ENCODE peak calls at places on chromosomes 2 and 18, in nine cellular contexts. One of them, this sample, is unnamed.
A peak's percentile ranks its signal among the peaks of the same experiment; 100 is the strongest.

GRCh38 chr2:189940913-189941312 is 121.6 kb downstream of the MSTN start:
- DNase-seq in WTC11: no peak
- DNase-seq in GM12892: no peak
- DNase-seq in T-helper 2 cell: no peak
- DNase-seq in mesenchymal stem cell: no peak
- DNase-seq in NAMALWA: no peak
- DNase-seq in stomach: no peak
- DNase-seq in T-helper 9 cell: no peak
- DNase-seq in NCI-H146: no peak
- DNase-seq in this sample: no peak

GRCh38 chr2:159290289-159290907 is 3.9 kb upstream of the WDSUB1 start:
- DNase-seq in WTC11: no peak
- DNase-seq in GM12892: no peak
- DNase-seq in T-helper 2 cell: no peak
- DNase-seq in mesenchymal stem cell: peak; percentile 81
- DNase-seq in NAMALWA: peak; percentile 95
- DNase-seq in stomach: no peak
- DNase-seq in T-helper 9 cell: no peak
- DNase-seq in NCI-H146: peak; percentile 1
- DNase-seq in this sample: no peak

GRCh38 chr2:37802106-37802791 is 122.8 kb upstream of the RMDN2 start:
- DNase-seq in WTC11: no peak
- DNase-seq in GM12892: no peak
- DNase-seq in T-helper 2 cell: no peak
- DNase-seq in mesenchymal stem cell: no peak
- DNase-seq in NAMALWA: no peak
- DNase-seq in stomach: no peak
- DNase-seq in T-helper 9 cell: no peak
- DNase-seq in NCI-H146: no peak
- DNase-seq in this sample: no peak

GRCh38 chr2:162002623-162003200 is 71.3 kb downstream of the DPP4 start:
- DNase-seq in WTC11: no peak
- DNase-seq in GM12892: no peak
- DNase-seq in T-helper 2 cell: no peak
- DNase-seq in mesenchymal stem cell: no peak
- DNase-seq in NAMALWA: no peak
- DNase-seq in stomach: no peak
- DNase-seq in T-helper 9 cell: no peak
- DNase-seq in NCI-H146: no peak
- DNase-seq in this sample: no peak

GRCh38 chr2:36192978-36193377 is 162.6 kb upstream of the CRIM1 start:
- DNase-seq in WTC11: no peak
- DNase-seq in GM12892: no peak
- DNase-seq in T-helper 2 cell: no peak
- DNase-seq in mesenchymal stem cell: no peak
- DNase-seq in NAMALWA: no peak
- DNase-seq in stomach: no peak
- DNase-seq in T-helper 9 cell: no peak
- DNase-seq in NCI-H146: no peak
- DNase-seq in this sample: no peak

GRCh38 chr2:170155022-170155722 is 22.8 kb upstream of the MYO3B start:
- DNase-seq in WTC11: no peak
- DNase-seq in GM12892: no peak
- DNase-seq in T-helper 2 cell: no peak
- DNase-seq in mesenchymal stem cell: peak; percentile 61
- DNase-seq in NAMALWA: no peak
- DNase-seq in stomach: no peak
- DNase-seq in T-helper 9 cell: no peak
- DNase-seq in NCI-H146: no peak
- DNase-seq in this sample: no peak

GRCh38 chr18:42520074-42520473 is 565.0 kb downstream of the PIK3C3 start:
- DNase-seq in WTC11: no peak
- DNase-seq in GM12892: no peak
- DNase-seq in T-helper 2 cell: no peak
- DNase-seq in mesenchymal stem cell: no peak
- DNase-seq in NAMALWA: no peak
- DNase-seq in stomach: no peak
- DNase-seq in T-helper 9 cell: no peak
- DNase-seq in NCI-H146: no peak
- DNase-seq in this sample: no peak

GRCh38 chr2:120109186-120110061 is 96.5 kb downstream of the EPB41L5 start:
- DNase-seq in WTC11: no peak
- DNase-seq in GM12892: peak; percentile 2
- DNase-seq in T-helper 2 cell: no peak
- DNase-seq in mesenchymal stem cell: peak; percentile 53
- DNase-seq in NAMALWA: peak; percentile 65
- DNase-seq in stomach: no peak
- DNase-seq in T-helper 9 cell: no peak
- DNase-seq in NCI-H146: peak; percentile 40
- DNase-seq in this sample: no peak

GRCh38 chr2:123073371-123073770 is 951.7 kb upstream of the CNTNAP5 start:
- DNase-seq in WTC11: no peak
- DNase-seq in GM12892: no peak
- DNase-seq in T-helper 2 cell: no peak
- DNase-seq in mesenchymal stem cell: peak; percentile 13
- DNase-seq in NAMALWA: no peak
- DNase-seq in stomach: no peak
- DNase-seq in T-helper 9 cell: no peak
- DNase-seq in NCI-H146: no peak
- DNase-seq in this sample: no peak

GRCh38 chr2:235856820-235857185 is 311.4 kb downstream of the GBX2 start:
- DNase-seq in WTC11: no peak
- DNase-seq in GM12892: no peak
- DNase-seq in T-helper 2 cell: no peak
- DNase-seq in mesenchymal stem cell: no peak
- DNase-seq in NAMALWA: no peak
- DNase-seq in stomach: no peak
- DNase-seq in T-helper 9 cell: no peak
- DNase-seq in NCI-H146: no peak
- DNase-seq in this sample: no peak

GRCh38 chr2:142813830-142814829 is 63.3 kb upstream of the KYNU start:
- DNase-seq in WTC11: no peak
- DNase-seq in GM12892: no peak
- DNase-seq in T-helper 2 cell: no peak
- DNase-seq in mesenchymal stem cell: no peak
- DNase-seq in NAMALWA: no peak
- DNase-seq in stomach: no peak
- DNase-seq in T-helper 9 cell: no peak
- DNase-seq in NCI-H146: no peak
- DNase-seq in this sample: no peak

GRCh38 chr18:11808001-11808855 is 43.0 kb upstream of the CHMP1B start:
- DNase-seq in WTC11: peak; percentile 50
- DNase-seq in GM12892: no peak
- DNase-seq in T-helper 2 cell: no peak
- DNase-seq in mesenchymal stem cell: peak; percentile 31
- DNase-seq in NAMALWA: no peak
- DNase-seq in stomach: no peak
- DNase-seq in T-helper 9 cell: no peak
- DNase-seq in NCI-H146: no peak
- DNase-seq in this sample: no peak

GRCh38 chr2:216316743-216317142 is 55.5 kb downstream of the MARCHF4 start:
- DNase-seq in WTC11: no peak
- DNase-seq in GM12892: no peak
- DNase-seq in T-helper 2 cell: no peak
- DNase-seq in mesenchymal stem cell: peak; percentile 81
- DNase-seq in NAMALWA: no peak
- DNase-seq in stomach: no peak
- DNase-seq in T-helper 9 cell: no peak
- DNase-seq in NCI-H146: no peak
- DNase-seq in this sample: no peak

GRCh38 chr18:9614401-9615279 is at the start of gene PPP4R1:
- DNase-seq in WTC11: peak; percentile 87
- DNase-seq in GM12892: peak; percentile 65
- DNase-seq in T-helper 2 cell: peak; percentile 48
- DNase-seq in mesenchymal stem cell: peak; percentile 72
- DNase-seq in NAMALWA: peak; percentile 81
- DNase-seq in stomach: peak; percentile 79
- DNase-seq in T-helper 9 cell: peak; percentile 62
- DNase-seq in NCI-H146: peak; percentile 94
- DNase-seq in this sample: peak; percentile 46

GRCh38 chr18:49342690-49343089 is 117.8 kb downstream of the DYM start:
- DNase-seq in WTC11: no peak
- DNase-seq in GM12892: no peak
- DNase-seq in T-helper 2 cell: no peak
- DNase-seq in mesenchymal stem cell: no peak
- DNase-seq in NAMALWA: no peak
- DNase-seq in stomach: no peak
- DNase-seq in T-helper 9 cell: no peak
- DNase-seq in NCI-H146: no peak
- DNase-seq in this sample: no peak

GRCh38 chr18:35983818-35984217 is 11.3 kb downstream of the RMP24 start:
- DNase-seq in WTC11: no peak
- DNase-seq in GM12892: no peak
- DNase-seq in T-helper 2 cell: no peak
- DNase-seq in mesenchymal stem cell: peak; percentile 9
- DNase-seq in NAMALWA: no peak
- DNase-seq in stomach: no peak
- DNase-seq in T-helper 9 cell: no peak
- DNase-seq in NCI-H146: no peak
- DNase-seq in this sample: no peak

GRCh38 chr2:11630855-11631254 is 39.1 kb downstream of the NTSR2 start:
- DNase-seq in WTC11: no peak
- DNase-seq in GM12892: no peak
- DNase-seq in T-helper 2 cell: no peak
- DNase-seq in mesenchymal stem cell: no peak
- DNase-seq in NAMALWA: no peak
- DNase-seq in stomach: no peak
- DNase-seq in T-helper 9 cell: no peak
- DNase-seq in NCI-H146: no peak
- DNase-seq in this sample: no peak

GRCh38 chr2:7196871-7197270 is 279.7 kb downstream of the RNF144A start:
- DNase-seq in WTC11: no peak
- DNase-seq in GM12892: no peak
- DNase-seq in T-helper 2 cell: no peak
- DNase-seq in mesenchymal stem cell: no peak
- DNase-seq in NAMALWA: no peak
- DNase-seq in stomach: no peak
- DNase-seq in T-helper 9 cell: no peak
- DNase-seq in NCI-H146: no peak
- DNase-seq in this sample: no peak

This sample was measured in T-cell.